ENCODE peak calls at places on chromosomes 4 and X, in four cellular contexts. One of them, this sample, is unnamed.
A peak's percentile ranks its signal among the peaks of the same experiment; 100 is the strongest.

GRCh38 chr4:162793571-162793970 is 373.1 kb downstream of the NAF1 start:
- DNase-seq in BE2C: no peak
- DNase-seq in CD4-positive, CD25-positive, alpha-beta regulatory T cell: no peak
- DNase-seq in IMR-90: no peak
- DNase-seq in this sample: no peak

GRCh38 chrX:386239-386767 is 404 bp downstream of the PPP2R3B start:
- DNase-seq in IMR-90: no peak
- DNase-seq in CD4-positive, CD25-positive, alpha-beta regulatory T cell: peak; percentile 34
- DNase-seq in BE2C: no peak
- DNase-seq in this sample: peak; percentile 29

GRCh38 chrX:66728818-66729271 is 90.0 kb upstream of the EDA2R start:
- DNase-seq in BE2C: no peak
- DNase-seq in IMR-90: peak; percentile 59
- DNase-seq in CD4-positive, CD25-positive, alpha-beta regulatory T cell: peak; percentile 65
- DNase-seq in this sample: peak; percentile 30

GRCh38 chrX:40646489-40647306 is 663 bp downstream of the CXorf38 start:
- DNase-seq in BE2C: peak; percentile 21
- DNase-seq in IMR-90: peak; percentile 43
- DNase-seq in CD4-positive, CD25-positive, alpha-beta regulatory T cell: peak; percentile 44
- DNase-seq in this sample: peak; percentile 43

GRCh38 chrX:12973561-12974216 is 1.2 kb upstream of the TMSB4X start:
- DNase-seq in BE2C: no peak
- DNase-seq in IMR-90: no peak
- DNase-seq in CD4-positive, CD25-positive, alpha-beta regulatory T cell: peak; percentile 77
- DNase-seq in this sample: peak; percentile 34

GRCh38 chr4:145437466-145437865 is 44.2 kb upstream of the SMAD1 start:
- DNase-seq in BE2C: no peak
- DNase-seq in CD4-positive, CD25-positive, alpha-beta regulatory T cell: no peak
- DNase-seq in IMR-90: no peak
- DNase-seq in this sample: no peak

GRCh38 chrX:24658421-24658820 is 11.3 kb upstream of the PCYT1B start:
- DNase-seq in CD4-positive, CD25-positive, alpha-beta regulatory T cell: no peak
- DNase-seq in BE2C: no peak
- DNase-seq in IMR-90: no peak
- DNase-seq in this sample: no peak

GRCh38 chr4:158020734-158021346 is 152.0 kb downstream of the GASK1B start:
- DNase-seq in CD4-positive, CD25-positive, alpha-beta regulatory T cell: no peak
- DNase-seq in BE2C: no peak
- DNase-seq in IMR-90: peak; percentile 95
- DNase-seq in this sample: no peak

GRCh38 chrX:34810364-34810763 is 132.2 kb upstream of the FAM47B start:
- DNase-seq in BE2C: no peak
- DNase-seq in IMR-90: peak; percentile 60
- DNase-seq in CD4-positive, CD25-positive, alpha-beta regulatory T cell: no peak
- DNase-seq in this sample: no peak

GRCh38 chrX:114797494-114797893 is 213.6 kb downstream of the HTR2C start:
- DNase-seq in IMR-90: no peak
- DNase-seq in CD4-positive, CD25-positive, alpha-beta regulatory T cell: no peak
- DNase-seq in BE2C: no peak
- DNase-seq in this sample: no peak

GRCh38 chr4:40719008-40719623 is 30.6 kb upstream of the NSUN7 start:
- DNase-seq in IMR-90: peak; percentile 64
- DNase-seq in BE2C: no peak
- DNase-seq in CD4-positive, CD25-positive, alpha-beta regulatory T cell: peak; percentile 64
- DNase-seq in this sample: no peak

GRCh38 chr4:3054169-3054759 is 20.1 kb downstream of the HTT-AS start:
- DNase-seq in IMR-90: no peak
- DNase-seq in CD4-positive, CD25-positive, alpha-beta regulatory T cell: no peak
- DNase-seq in BE2C: no peak
- DNase-seq in this sample: no peak

GRCh38 chr4:57231781-57232180 is 121.6 kb upstream of the IGFBP7 start:
- DNase-seq in BE2C: no peak
- DNase-seq in CD4-positive, CD25-positive, alpha-beta regulatory T cell: no peak
- DNase-seq in IMR-90: no peak
- DNase-seq in this sample: no peak

GRCh38 chrX:154012336-154012991 is 7.2 kb downstream of the IRAK1 start:
- DNase-seq in CD4-positive, CD25-positive, alpha-beta regulatory T cell: no peak
- DNase-seq in BE2C: no peak
- DNase-seq in IMR-90: no peak
- DNase-seq in this sample: no peak

This sample was measured in left ventricle myocardium superior.